ENCODE peak calls at places on chromosomes 3 and 15, in eight cellular contexts. One of them, this sample, is unnamed.

GRCh38 chr15:39084683-39085530 is 496.0 kb upstream of the THBS1 start:
- DNase-seq in NCI-H1092 treated with DMSO at 0.1 percent for 48 hours: peak; percentile 1
- DNase-seq in CD8-positive, alpha-beta T cell: no peak
- DNase-seq in naive thymus-derived CD8-positive, alpha-beta T cell: no peak
- DNase-seq in AG09309: peak; percentile 96
- DNase-seq in cardiac fibroblast: peak; percentile 69
- DNase-seq in AG04450: peak; percentile 49
- DNase-seq in heart left ventricle: peak; percentile 40
- DNase-seq in this sample: no peak

GRCh38 chr15:96337991-96338771 is 7.7 kb downstream of the NR2F2 start:
- DNase-seq in NCI-H1092 treated with DMSO at 0.1 percent for 48 hours: no peak
- DNase-seq in CD8-positive, alpha-beta T cell: no peak
- DNase-seq in naive thymus-derived CD8-positive, alpha-beta T cell: no peak
- DNase-seq in AG09309: no peak
- DNase-seq in cardiac fibroblast: peak; percentile 49
- DNase-seq in AG04450: no peak
- DNase-seq in heart left ventricle: no peak
- DNase-seq in this sample: no peak

GRCh38 chr3:31572605-31573459 is 40.1 kb downstream of the STT3B start:
- DNase-seq in NCI-H1092 treated with DMSO at 0.1 percent for 48 hours: no peak
- DNase-seq in CD8-positive, alpha-beta T cell: no peak
- DNase-seq in naive thymus-derived CD8-positive, alpha-beta T cell: no peak
- DNase-seq in AG09309: no peak
- DNase-seq in cardiac fibroblast: no peak
- DNase-seq in AG04450: no peak
- DNase-seq in heart left ventricle: no peak
- DNase-seq in this sample: no peak

GRCh38 chr3:138939563-138940241 is 7.2 kb downstream of the FOXL2 start:
- DNase-seq in NCI-H1092 treated with DMSO at 0.1 percent for 48 hours: no peak
- DNase-seq in CD8-positive, alpha-beta T cell: no peak
- DNase-seq in naive thymus-derived CD8-positive, alpha-beta T cell: no peak
- DNase-seq in AG09309: no peak
- DNase-seq in cardiac fibroblast: no peak
- DNase-seq in AG04450: no peak
- DNase-seq in heart left ventricle: no peak
- DNase-seq in this sample: no peak

GRCh38 chr15:52103217-52104207 is 9.1 kb downstream of the BCL2L10 start:
- DNase-seq in NCI-H1092 treated with DMSO at 0.1 percent for 48 hours: no peak
- DNase-seq in CD8-positive, alpha-beta T cell: no peak
- DNase-seq in naive thymus-derived CD8-positive, alpha-beta T cell: no peak
- DNase-seq in AG09309: peak; percentile 78
- DNase-seq in cardiac fibroblast: peak; percentile 96
- DNase-seq in AG04450: peak; percentile 80
- DNase-seq in heart left ventricle: no peak
- DNase-seq in this sample: peak; percentile 76

GRCh38 chr3:112459750-112460149 is 39.5 kb downstream of the BTLA start:
- DNase-seq in NCI-H1092 treated with DMSO at 0.1 percent for 48 hours: no peak
- DNase-seq in CD8-positive, alpha-beta T cell: no peak
- DNase-seq in naive thymus-derived CD8-positive, alpha-beta T cell: no peak
- DNase-seq in AG09309: no peak
- DNase-seq in cardiac fibroblast: no peak
- DNase-seq in AG04450: no peak
- DNase-seq in heart left ventricle: no peak
- DNase-seq in this sample: no peak

GRCh38 chr3:98750520-98750919 is 12.6 kb upstream of the ST3GAL6 start:
- DNase-seq in NCI-H1092 treated with DMSO at 0.1 percent for 48 hours: no peak
- DNase-seq in CD8-positive, alpha-beta T cell: no peak
- DNase-seq in naive thymus-derived CD8-positive, alpha-beta T cell: no peak
- DNase-seq in AG09309: no peak
- DNase-seq in cardiac fibroblast: peak; percentile 42
- DNase-seq in AG04450: no peak
- DNase-seq in heart left ventricle: no peak
- DNase-seq in this sample: no peak

GRCh38 chr15:63877713-63878271 is 44.0 kb upstream of the HERC1 start:
- DNase-seq in NCI-H1092 treated with DMSO at 0.1 percent for 48 hours: no peak
- DNase-seq in CD8-positive, alpha-beta T cell: no peak
- DNase-seq in naive thymus-derived CD8-positive, alpha-beta T cell: no peak
- DNase-seq in AG09309: no peak
- DNase-seq in cardiac fibroblast: no peak
- DNase-seq in AG04450: no peak
- DNase-seq in heart left ventricle: no peak
- DNase-seq in this sample: no peak

GRCh38 chr3:57048052-57048671 is 12.3 kb upstream of the SPATA12 start:
- DNase-seq in NCI-H1092 treated with DMSO at 0.1 percent for 48 hours: peak; percentile 65
- DNase-seq in CD8-positive, alpha-beta T cell: no peak
- DNase-seq in naive thymus-derived CD8-positive, alpha-beta T cell: no peak
- DNase-seq in AG09309: peak; percentile 32
- DNase-seq in cardiac fibroblast: peak; percentile 10
- DNase-seq in AG04450: no peak
- DNase-seq in heart left ventricle: peak; percentile 32
- DNase-seq in this sample: no peak

GRCh38 chr3:100210777-100211145 is 50.0 kb upstream of the TBC1D23 start:
- DNase-seq in NCI-H1092 treated with DMSO at 0.1 percent for 48 hours: peak; percentile 34
- DNase-seq in CD8-positive, alpha-beta T cell: no peak
- DNase-seq in naive thymus-derived CD8-positive, alpha-beta T cell: no peak
- DNase-seq in AG09309: peak; percentile 76
- DNase-seq in cardiac fibroblast: peak; percentile 84
- DNase-seq in AG04450: peak; percentile 84
- DNase-seq in heart left ventricle: no peak
- DNase-seq in this sample: no peak

GRCh38 chr3:74489393-74489792 is 125.1 kb downstream of the CNTN3 start:
- DNase-seq in NCI-H1092 treated with DMSO at 0.1 percent for 48 hours: no peak
- DNase-seq in CD8-positive, alpha-beta T cell: no peak
- DNase-seq in naive thymus-derived CD8-positive, alpha-beta T cell: no peak
- DNase-seq in AG09309: no peak
- DNase-seq in cardiac fibroblast: no peak
- DNase-seq in AG04450: no peak
- DNase-seq in heart left ventricle: no peak
- DNase-seq in this sample: no peak

GRCh38 chr3:159371928-159372327 is 570.1 kb downstream of the MFSD1 start:
- DNase-seq in NCI-H1092 treated with DMSO at 0.1 percent for 48 hours: no peak
- DNase-seq in CD8-positive, alpha-beta T cell: no peak
- DNase-seq in naive thymus-derived CD8-positive, alpha-beta T cell: no peak
- DNase-seq in AG09309: no peak
- DNase-seq in cardiac fibroblast: no peak
- DNase-seq in AG04450: no peak
- DNase-seq in heart left ventricle: no peak
- DNase-seq in this sample: no peak

GRCh38 chr3:123361019-123361418 is 87.9 kb downstream of the ADCY5 start:
- DNase-seq in NCI-H1092 treated with DMSO at 0.1 percent for 48 hours: no peak
- DNase-seq in CD8-positive, alpha-beta T cell: no peak
- DNase-seq in naive thymus-derived CD8-positive, alpha-beta T cell: no peak
- DNase-seq in AG09309: no peak
- DNase-seq in cardiac fibroblast: no peak
- DNase-seq in AG04450: no peak
- DNase-seq in heart left ventricle: no peak
- DNase-seq in this sample: no peak

GRCh38 chr3:59212128-59212764 is 162.4 kb upstream of the CFAP20DC start:
- DNase-seq in NCI-H1092 treated with DMSO at 0.1 percent for 48 hours: peak; percentile 27
- DNase-seq in CD8-positive, alpha-beta T cell: no peak
- DNase-seq in naive thymus-derived CD8-positive, alpha-beta T cell: no peak
- DNase-seq in AG09309: peak; percentile 16
- DNase-seq in cardiac fibroblast: peak; percentile 59
- DNase-seq in AG04450: peak; percentile 16
- DNase-seq in heart left ventricle: no peak
- DNase-seq in this sample: no peak

GRCh38 chr15:29938701-29939340 is 116.6 kb upstream of the TJP1 start:
- DNase-seq in NCI-H1092 treated with DMSO at 0.1 percent for 48 hours: no peak
- DNase-seq in CD8-positive, alpha-beta T cell: no peak
- DNase-seq in naive thymus-derived CD8-positive, alpha-beta T cell: no peak
- DNase-seq in AG09309: no peak
- DNase-seq in cardiac fibroblast: no peak
- DNase-seq in AG04450: no peak
- DNase-seq in heart left ventricle: no peak
- DNase-seq in this sample: no peak

GRCh38 chr3:136734382-136735070 is 17.7 kb downstream of the STAG1 start:
- DNase-seq in NCI-H1092 treated with DMSO at 0.1 percent for 48 hours: no peak
- DNase-seq in CD8-positive, alpha-beta T cell: no peak
- DNase-seq in naive thymus-derived CD8-positive, alpha-beta T cell: no peak
- DNase-seq in AG09309: no peak
- DNase-seq in cardiac fibroblast: no peak
- DNase-seq in AG04450: no peak
- DNase-seq in heart left ventricle: no peak
- DNase-seq in this sample: no peak

GRCh38 chr3:196178993-196179379 is 32.2 kb downstream of the ZDHHC19 start:
- DNase-seq in NCI-H1092 treated with DMSO at 0.1 percent for 48 hours: no peak
- DNase-seq in CD8-positive, alpha-beta T cell: no peak
- DNase-seq in naive thymus-derived CD8-positive, alpha-beta T cell: no peak
- DNase-seq in AG09309: no peak
- DNase-seq in cardiac fibroblast: no peak
- DNase-seq in AG04450: no peak
- DNase-seq in heart left ventricle: no peak
- DNase-seq in this sample: no peak

GRCh38 chr3:184480831-184481230 is 80.8 kb upstream of the EPHB3 start:
- DNase-seq in NCI-H1092 treated with DMSO at 0.1 percent for 48 hours: no peak
- DNase-seq in CD8-positive, alpha-beta T cell: no peak
- DNase-seq in naive thymus-derived CD8-positive, alpha-beta T cell: no peak
- DNase-seq in AG09309: no peak
- DNase-seq in cardiac fibroblast: no peak
- DNase-seq in AG04450: no peak
- DNase-seq in heart left ventricle: no peak
- DNase-seq in this sample: no peak

GRCh38 chr15:67080118-67080899 is 14.9 kb downstream of the SMAD3 start:
- DNase-seq in NCI-H1092 treated with DMSO at 0.1 percent for 48 hours: no peak
- DNase-seq in CD8-positive, alpha-beta T cell: no peak
- DNase-seq in naive thymus-derived CD8-positive, alpha-beta T cell: no peak
- DNase-seq in AG09309: peak; percentile 67
- DNase-seq in cardiac fibroblast: peak; percentile 79
- DNase-seq in AG04450: no peak
- DNase-seq in heart left ventricle: peak; percentile 52
- DNase-seq in this sample: peak; percentile 96

GRCh38 chr3:105747056-105747455 is 121.8 kb downstream of the CBLB start:
- DNase-seq in NCI-H1092 treated with DMSO at 0.1 percent for 48 hours: no peak
- DNase-seq in CD8-positive, alpha-beta T cell: no peak
- DNase-seq in naive thymus-derived CD8-positive, alpha-beta T cell: no peak
- DNase-seq in AG09309: peak; percentile 17
- DNase-seq in cardiac fibroblast: peak; percentile 87
- DNase-seq in AG04450: no peak
- DNase-seq in heart left ventricle: no peak
- DNase-seq in this sample: no peak

GRCh38 chr3:18657858-18658820 is 233.0 kb upstream of the SATB1 start:
- DNase-seq in NCI-H1092 treated with DMSO at 0.1 percent for 48 hours: no peak
- DNase-seq in CD8-positive, alpha-beta T cell: peak; percentile 18
- DNase-seq in naive thymus-derived CD8-positive, alpha-beta T cell: no peak
- DNase-seq in AG09309: no peak
- DNase-seq in cardiac fibroblast: no peak
- DNase-seq in AG04450: no peak
- DNase-seq in heart left ventricle: no peak
- DNase-seq in this sample: no peak

GRCh38 chr3:183555541-183556081 is at the start of gene KLHL6:
- DNase-seq in NCI-H1092 treated with DMSO at 0.1 percent for 48 hours: no peak
- DNase-seq in CD8-positive, alpha-beta T cell: peak; percentile 80
- DNase-seq in naive thymus-derived CD8-positive, alpha-beta T cell: peak; percentile 55
- DNase-seq in AG09309: no peak
- DNase-seq in cardiac fibroblast: peak; percentile 36
- DNase-seq in AG04450: no peak
- DNase-seq in heart left ventricle: peak; percentile 54
- DNase-seq in this sample: no peak

GRCh38 chr15:36278219-36278618 is 301.2 kb upstream of the CDIN1 start:
- DNase-seq in NCI-H1092 treated with DMSO at 0.1 percent for 48 hours: no peak
- DNase-seq in CD8-positive, alpha-beta T cell: no peak
- DNase-seq in naive thymus-derived CD8-positive, alpha-beta T cell: no peak
- DNase-seq in AG09309: no peak
- DNase-seq in cardiac fibroblast: peak; percentile 47
- DNase-seq in AG04450: no peak
- DNase-seq in heart left ventricle: no peak
- DNase-seq in this sample: no peak

GRCh38 chr3:72335458-72336050 is 512.7 kb downstream of the SHQ1 start:
- DNase-seq in NCI-H1092 treated with DMSO at 0.1 percent for 48 hours: no peak
- DNase-seq in CD8-positive, alpha-beta T cell: no peak
- DNase-seq in naive thymus-derived CD8-positive, alpha-beta T cell: no peak
- DNase-seq in AG09309: no peak
- DNase-seq in cardiac fibroblast: no peak
- DNase-seq in AG04450: no peak
- DNase-seq in heart left ventricle: no peak
- DNase-seq in this sample: no peak

GRCh38 chr3:65894679-65895078 is 144.0 kb downstream of the MAGI1 start:
- DNase-seq in NCI-H1092 treated with DMSO at 0.1 percent for 48 hours: no peak
- DNase-seq in CD8-positive, alpha-beta T cell: no peak
- DNase-seq in naive thymus-derived CD8-positive, alpha-beta T cell: no peak
- DNase-seq in AG09309: peak; percentile 80
- DNase-seq in cardiac fibroblast: peak; percentile 86
- DNase-seq in AG04450: no peak
- DNase-seq in heart left ventricle: no peak
- DNase-seq in this sample: no peak

GRCh38 chr3:72872183-72872582 is 15.7 kb upstream of the GXYLT2 start:
- DNase-seq in NCI-H1092 treated with DMSO at 0.1 percent for 48 hours: no peak
- DNase-seq in CD8-positive, alpha-beta T cell: no peak
- DNase-seq in naive thymus-derived CD8-positive, alpha-beta T cell: no peak
- DNase-seq in AG09309: peak; percentile 78
- DNase-seq in cardiac fibroblast: peak; percentile 55
- DNase-seq in AG04450: no peak
- DNase-seq in heart left ventricle: no peak
- DNase-seq in this sample: no peak

GRCh38 chr3:43950775-43951174 is 260.0 kb downstream of the ABHD5 start:
- DNase-seq in NCI-H1092 treated with DMSO at 0.1 percent for 48 hours: no peak
- DNase-seq in CD8-positive, alpha-beta T cell: no peak
- DNase-seq in naive thymus-derived CD8-positive, alpha-beta T cell: no peak
- DNase-seq in AG09309: no peak
- DNase-seq in cardiac fibroblast: no peak
- DNase-seq in AG04450: no peak
- DNase-seq in heart left ventricle: no peak
- DNase-seq in this sample: no peak

GRCh38 chr3:162334537-162334936 is 837.9 kb downstream of the OTOL1 start:
- DNase-seq in NCI-H1092 treated with DMSO at 0.1 percent for 48 hours: no peak
- DNase-seq in CD8-positive, alpha-beta T cell: no peak
- DNase-seq in naive thymus-derived CD8-positive, alpha-beta T cell: no peak
- DNase-seq in AG09309: no peak
- DNase-seq in cardiac fibroblast: no peak
- DNase-seq in AG04450: no peak
- DNase-seq in heart left ventricle: no peak
- DNase-seq in this sample: no peak

GRCh38 chr3:98954806-98955205 is 53.3 kb upstream of the DCBLD2 start:
- DNase-seq in NCI-H1092 treated with DMSO at 0.1 percent for 48 hours: no peak
- DNase-seq in CD8-positive, alpha-beta T cell: no peak
- DNase-seq in naive thymus-derived CD8-positive, alpha-beta T cell: no peak
- DNase-seq in AG09309: no peak
- DNase-seq in cardiac fibroblast: peak; percentile 50
- DNase-seq in AG04450: no peak
- DNase-seq in heart left ventricle: no peak
- DNase-seq in this sample: peak; percentile 49

GRCh38 chr3:55409802-55410201 is 77.3 kb downstream of the WNT5A start:
- DNase-seq in NCI-H1092 treated with DMSO at 0.1 percent for 48 hours: no peak
- DNase-seq in CD8-positive, alpha-beta T cell: no peak
- DNase-seq in naive thymus-derived CD8-positive, alpha-beta T cell: no peak
- DNase-seq in AG09309: no peak
- DNase-seq in cardiac fibroblast: peak; percentile 64
- DNase-seq in AG04450: no peak
- DNase-seq in heart left ventricle: no peak
- DNase-seq in this sample: no peak

GRCh38 chr15:84840741-84841429 is 23.7 kb downstream of the ALPK3 start:
- DNase-seq in NCI-H1092 treated with DMSO at 0.1 percent for 48 hours: no peak
- DNase-seq in CD8-positive, alpha-beta T cell: no peak
- DNase-seq in naive thymus-derived CD8-positive, alpha-beta T cell: no peak
- DNase-seq in AG09309: peak; percentile 49
- DNase-seq in cardiac fibroblast: peak; percentile 68
- DNase-seq in AG04450: no peak
- DNase-seq in heart left ventricle: peak; percentile 91
- DNase-seq in this sample: no peak

GRCh38 chr3:86837871-86838270 is 153.1 kb downstream of the VGLL3 start:
- DNase-seq in NCI-H1092 treated with DMSO at 0.1 percent for 48 hours: no peak
- DNase-seq in CD8-positive, alpha-beta T cell: no peak
- DNase-seq in naive thymus-derived CD8-positive, alpha-beta T cell: no peak
- DNase-seq in AG09309: no peak
- DNase-seq in cardiac fibroblast: peak; percentile 45
- DNase-seq in AG04450: no peak
- DNase-seq in heart left ventricle: no peak
- DNase-seq in this sample: no peak

This sample was measured in HS-27A.